ENCODE peak calls at places on chromosomes 11 and 22, in nine cellular contexts. L is SK-N-DZ; Z is T-helper 2 cell; K is tibial artery; M is activated CD4-positive, alpha-beta T cell treated with anti-CD3 and anti-CD28 coated beads for 4 hours; S is T-helper 9 cell; H is EL; V is spleen; B is AG10803. J is an unnamed sample.

GRCh38 chr11:95790933-95791247 is 592 bp downstream of the CEP57 start:
- DNase-seq in L (peak), Z (peak), K (peak), M (peak), S (peak), H (peak), V (no peak), B (peak), J (peak)

GRCh38 chr11:69801513-69802335 is 17.5 kb downstream of the FGF3 start:
- DNase-seq in L (peak), Z (peak), K (no peak), M (no peak), S (peak), H (no peak), V (no peak), B (no peak), J (peak)

GRCh38 chr11:46290598-46291309 is 13.3 kb downstream of the CREB3L1 start:
- DNase-seq in L (peak), Z (no peak), K (no peak), M (no peak), S (no peak), H (peak), V (no peak), B (peak), J (no peak)

GRCh38 chr11:113715882-113716625 is 9.9 kb upstream of the TMPRSS5 start:
- DNase-seq in L (no peak), Z (no peak), K (no peak), M (no peak), S (no peak), H (no peak), V (no peak), B (no peak), J (no peak)

GRCh38 chr11:69008774-69009440 is 4.1 kb downstream of the MRGPRF start:
- DNase-seq in L (no peak), Z (no peak), K (peak), M (no peak), S (no peak), H (peak), V (peak), B (peak), J (no peak)

GRCh38 chr22:41367039-41367679 is 14.6 kb upstream of the TEF start:
- DNase-seq in L (peak), Z (no peak), K (peak), M (no peak), S (no peak), H (peak), V (peak), B (peak), J (no peak)

GRCh38 chr11:129917231-129917630 is 21.9 kb upstream of the NFRKB start:
- DNase-seq in L (no peak), Z (no peak), K (no peak), M (no peak), S (no peak), H (no peak), V (no peak), B (peak), J (no peak)

GRCh38 chr22:46355369-46355995 is 20.0 kb downstream of the TRMU start:
- DNase-seq in L (peak), Z (peak), K (no peak), M (peak), S (peak), H (peak), V (peak), B (peak), J (peak)

GRCh38 chr11:134339756-134340155 is 8.0 kb downstream of the GLB1L2 start:
- DNase-seq in L (no peak), Z (no peak), K (no peak), M (no peak), S (no peak), H (no peak), V (no peak), B (no peak), J (no peak)

GRCh38 chr11:64428685-64429084 is 69.7 kb downstream of the RPS6KA4 start:
- DNase-seq in L (no peak), Z (no peak), K (no peak), M (no peak), S (no peak), H (no peak), V (no peak), B (no peak), J (no peak)

GRCh38 chr22:27650985-27651384 is 150.6 kb downstream of the MN1 start:
- DNase-seq in L (no peak), Z (no peak), K (no peak), M (no peak), S (no peak), H (no peak), V (peak), B (no peak), J (no peak)

GRCh38 chr11:68297812-68298658 is 14.4 kb upstream of the LRP5 start:
- DNase-seq in L (peak), Z (peak), K (peak), M (peak), S (peak), H (peak), V (peak), B (peak), J (peak)

GRCh38 chr22:38186429-38186828 is 4.8 kb upstream of the PLA2G6 start:
- DNase-seq in L (no peak), Z (no peak), K (no peak), M (no peak), S (no peak), H (no peak), V (no peak), B (no peak), J (no peak)

GRCh38 chr22:37739611-37740049 is 42.8 kb downstream of the TRIOBP start:
- DNase-seq in L (no peak), Z (no peak), K (no peak), M (no peak), S (no peak), H (no peak), V (peak), B (no peak), J (no peak)

GRCh38 chr11:8241373-8242112 is 22.1 kb downstream of the LMO1 start:
- DNase-seq in L (no peak), Z (no peak), K (no peak), M (no peak), S (no peak), H (no peak), V (no peak), B (no peak), J (no peak)

GRCh38 chr11:120747801-120748484 is 236.4 kb downstream of the GRIK4 start:
- DNase-seq in L (no peak), Z (no peak), K (no peak), M (no peak), S (no peak), H (no peak), V (no peak), B (no peak), J (no peak)

GRCh38 chr11:132772712-132773545 is 759.4 kb downstream of the OPCML start:
- DNase-seq in L (no peak), Z (no peak), K (no peak), M (no peak), S (no peak), H (no peak), V (no peak), B (no peak), J (no peak)

GRCh38 chr11:126443120-126443519 is 87.6 kb downstream of the ST3GAL4 start:
- DNase-seq in L (peak), Z (no peak), K (no peak), M (no peak), S (no peak), H (no peak), V (no peak), B (no peak), J (no peak)

GRCh38 chr22:28474248-28474647 is 205.4 kb downstream of the TTC28 start:
- DNase-seq in L (no peak), Z (no peak), K (no peak), M (no peak), S (no peak), H (no peak), V (no peak), B (no peak), J (no peak)

GRCh38 chr11:77672276-77672675 is 34.7 kb upstream of the CLNS1A start:
- DNase-seq in L (no peak), Z (no peak), K (no peak), M (no peak), S (no peak), H (peak), V (no peak), B (peak), J (no peak)

GRCh38 chr11:8705171-8705570 is 22.6 kb downstream of the RPL27A start:
- DNase-seq in L (no peak), Z (no peak), K (no peak), M (no peak), S (no peak), H (no peak), V (no peak), B (no peak), J (no peak)

GRCh38 chr11:69746780-69747742 is 28.1 kb downstream of the FGF4 start:
- DNase-seq in L (no peak), Z (no peak), K (no peak), M (no peak), S (no peak), H (peak), V (no peak), B (no peak), J (no peak)

GRCh38 chr22:49720279-49720959 is 107.3 kb downstream of the BRD1 start:
- DNase-seq in L (no peak), Z (no peak), K (peak), M (no peak), S (no peak), H (no peak), V (no peak), B (no peak), J (no peak)

GRCh38 chr11:12139144-12139881 is 28.9 kb downstream of the MICAL2 start:
- DNase-seq in L (no peak), Z (no peak), K (peak), M (no peak), S (no peak), H (peak), V (peak), B (peak), J (no peak)

GRCh38 chr22:49355206-49355920 is 472.3 kb downstream of the BRD1 start:
- DNase-seq in L (no peak), Z (no peak), K (no peak), M (no peak), S (no peak), H (no peak), V (peak), B (no peak), J (no peak)

GRCh38 chr11:66317766-66318575 is 1.1 kb upstream of the CD248 start:
- DNase-seq in L (peak), Z (no peak), K (no peak), M (no peak), S (no peak), H (peak), V (peak), B (peak), J (no peak)

GRCh38 chr22:23831261-23831660 is 7.5 kb downstream of the DERL3 start:
- DNase-seq in L (no peak), Z (no peak), K (peak), M (no peak), S (no peak), H (no peak), V (peak), B (no peak), J (no peak)

GRCh38 chr11:125998267-125998666 is 52.4 kb downstream of the VSIG10L2 start:
- DNase-seq in L (no peak), Z (no peak), K (no peak), M (no peak), S (no peak), H (no peak), V (no peak), B (no peak), J (no peak)

GRCh38 chr11:61919841-61920631 is 2.7 kb upstream of the RAB3IL1 start:
- DNase-seq in L (no peak), Z (no peak), K (no peak), M (no peak), S (no peak), H (no peak), V (peak), B (no peak), J (peak)

GRCh38 chr11:796565-797299 is 1.3 kb downstream of the SLC25A22 start:
- DNase-seq in L (no peak), Z (no peak), K (no peak), M (no peak), S (no peak), H (no peak), V (peak), B (no peak), J (no peak)

GRCh38 chr11:34773826-34774225 is 142.4 kb downstream of the APIP start:
- DNase-seq in L (no peak), Z (no peak), K (no peak), M (no peak), S (no peak), H (peak), V (no peak), B (no peak), J (no peak)

GRCh38 chr11:22787565-22788162 is 41.9 kb downstream of the SVIP start:
- DNase-seq in L (peak), Z (no peak), K (no peak), M (peak), S (peak), H (peak), V (no peak), B (peak), J (peak)

GRCh38 chr11:108223449-108224149 is 732 bp downstream of the ATM start:
- DNase-seq in L (no peak), Z (no peak), K (no peak), M (peak), S (no peak), H (peak), V (no peak), B (peak), J (peak)

GRCh38 chr11:2693851-2694261 is 5.9 kb downstream of the KCNQ1OT1 start:
- DNase-seq in L (no peak), Z (no peak), K (peak), M (no peak), S (no peak), H (no peak), V (peak), B (no peak), J (no peak)

GRCh38 chr11:9039194-9039593 is 35.4 kb upstream of the NRIP3 start:
- DNase-seq in L (no peak), Z (no peak), K (no peak), M (no peak), S (no peak), H (no peak), V (no peak), B (no peak), J (peak)

GRCh38 chr22:44758354-44758969 is 6.1 kb downstream of the ARHGAP8 start:
- DNase-seq in L (no peak), Z (no peak), K (no peak), M (no peak), S (no peak), H (peak), V (peak), B (peak), J (no peak)

GRCh38 chr11:125457814-125458343 is 38.2 kb downstream of the FEZ1 start:
- DNase-seq in L (no peak), Z (no peak), K (peak), M (no peak), S (no peak), H (no peak), V (no peak), B (peak), J (no peak)

GRCh38 chr11:28938091-28938490 is 829.9 kb downstream of the METTL15 start:
- DNase-seq in L (no peak), Z (no peak), K (no peak), M (no peak), S (no peak), H (peak), V (no peak), B (no peak), J (no peak)

J was measured in GM10248.